ENCODE peak calls at places on chromosomes 12 and 14, in eight cellular contexts. I, D, W, G, J, R, Y and Q are unnamed samples.

GRCh38 chr12:94198469-94198868 is 50.1 kb downstream of the PLXNC1 start:
- DNase-seq in I (no peak), D (no peak), W (no peak), G (no peak), J (no peak), R (no peak), Y (no peak), Q (no peak)

GRCh38 chr12:124445121-124445718 is 122.2 kb downstream of the NCOR2 start:
- DNase-seq in I (peak), D (no peak), W (no peak), G (no peak), J (no peak), R (no peak), Y (no peak), Q (peak)

GRCh38 chr12:77687346-77687745 is 143.3 kb upstream of the NAV3 start:
- DNase-seq in I (no peak), D (no peak), W (no peak), G (no peak), J (no peak), R (no peak), Y (no peak), Q (no peak)

GRCh38 chr12:113359133-113359938 is 949 bp downstream of the PLBD2 start:
- DNase-seq in I (peak), D (no peak), W (no peak), G (no peak), J (no peak), R (no peak), Y (no peak), Q (peak)

GRCh38 chr14:35504260-35504659 is 29.7 kb upstream of the INSM2 start:
- DNase-seq in I (no peak), D (no peak), W (no peak), G (no peak), J (no peak), R (no peak), Y (no peak), Q (no peak)

GRCh38 chr14:53547593-53547992 is 394.5 kb upstream of the DDHD1 start:
- DNase-seq in I (no peak), D (no peak), W (no peak), G (no peak), J (no peak), R (no peak), Y (no peak), Q (no peak)

GRCh38 chr14:79056879-79057278 is 886.7 kb downstream of the NRXN3 start:
- DNase-seq in I (no peak), D (no peak), W (no peak), G (no peak), J (no peak), R (no peak), Y (no peak), Q (no peak)

GRCh38 chr12:38892090-38892786 is 13.2 kb downstream of the CPNE8 start:
- DNase-seq in I (no peak), D (no peak), W (no peak), G (no peak), J (no peak), R (no peak), Y (no peak), Q (no peak)

GRCh38 chr12:54411398-54412241 is 7.4 kb downstream of the ITGA5 start:
- DNase-seq in I (no peak), D (no peak), W (no peak), G (no peak), J (peak), R (peak), Y (no peak), Q (peak)

GRCh38 chr12:6336859-6337744 is 4.8 kb downstream of the TNFRSF1A start:
- DNase-seq in I (no peak), D (peak), W (peak), G (no peak), J (no peak), R (no peak), Y (no peak), Q (no peak)

GRCh38 chr14:74829238-74829637 is 46.7 kb downstream of the PROX2 start:
- DNase-seq in I (no peak), D (no peak), W (no peak), G (no peak), J (no peak), R (no peak), Y (no peak), Q (no peak)

GRCh38 chr14:20807304-20807956 is 4.8 kb upstream of the RNASE1 start:
- DNase-seq in I (no peak), D (no peak), W (no peak), G (no peak), J (no peak), R (no peak), Y (no peak), Q (no peak)

GRCh38 chr12:13147688-13148531 is 44.4 kb upstream of the GSG1 start:
- DNase-seq in I (no peak), D (no peak), W (no peak), G (no peak), J (no peak), R (no peak), Y (no peak), Q (no peak)

GRCh38 chr14:56715938-56716337 is 94.3 kb downstream of the OTX2 start:
- DNase-seq in I (no peak), D (no peak), W (no peak), G (no peak), J (no peak), R (no peak), Y (no peak), Q (no peak)

GRCh38 chr12:52257074-52257551 is 17.3 kb upstream of the KRT86 start:
- DNase-seq in I (no peak), D (no peak), W (no peak), G (no peak), J (no peak), R (no peak), Y (no peak), Q (no peak)

GRCh38 chr12:57143454-57143853 is 4.0 kb downstream of the LRP1-AS start:
- DNase-seq in I (no peak), D (no peak), W (no peak), G (no peak), J (no peak), R (no peak), Y (no peak), Q (no peak)

GRCh38 chr12:59911516-59911915 is 315.7 kb downstream of the SLC16A7 start:
- DNase-seq in I (no peak), D (no peak), W (no peak), G (no peak), J (no peak), R (no peak), Y (no peak), Q (no peak)

GRCh38 chr12:82931349-82932116 is 244.8 kb downstream of the TMTC2 start:
- DNase-seq in I (no peak), D (no peak), W (no peak), G (no peak), J (no peak), R (no peak), Y (no peak), Q (no peak)

GRCh38 chr14:67241416-67242362 is at the start of gene PALS1:
- DNase-seq in I (peak), D (no peak), W (no peak), G (no peak), J (peak), R (no peak), Y (no peak), Q (no peak)

GRCh38 chr12:80553316-80553715 is 109.3 kb downstream of the PTPRQ start:
- DNase-seq in I (no peak), D (no peak), W (no peak), G (no peak), J (peak), R (no peak), Y (no peak), Q (no peak)

GRCh38 chr12:46244273-46244672 is 24.6 kb downstream of the SLC38A1 start:
- DNase-seq in I (no peak), D (no peak), W (no peak), G (no peak), J (peak), R (no peak), Y (no peak), Q (no peak)

GRCh38 chr14:91331761-91332447 is 85.7 kb downstream of the CCDC88C start:
- DNase-seq in I (no peak), D (no peak), W (no peak), G (no peak), J (peak), R (no peak), Y (no peak), Q (no peak)

GRCh38 chr14:77113644-77114043 is 15.6 kb downstream of the CIPC start:
- DNase-seq in I (no peak), D (no peak), W (no peak), G (no peak), J (no peak), R (no peak), Y (no peak), Q (peak)

GRCh38 chr12:90572778-90573177 is 382.2 kb downstream of the CCER1 start:
- DNase-seq in I (no peak), D (no peak), W (no peak), G (no peak), J (no peak), R (no peak), Y (no peak), Q (no peak)

GRCh38 chr12:94560416-94561221 is 89.7 kb downstream of the TMCC3 start:
- DNase-seq in I (peak), D (no peak), W (no peak), G (no peak), J (peak), R (no peak), Y (no peak), Q (no peak)

GRCh38 chr12:92553389-92553788 is 149.4 kb upstream of the PLEKHG7 start:
- DNase-seq in I (no peak), D (no peak), W (no peak), G (peak), J (peak), R (no peak), Y (no peak), Q (no peak)

GRCh38 chr12:96094201-96094600 is 58.8 kb upstream of the LTA4H start:
- DNase-seq in I (peak), D (no peak), W (no peak), G (no peak), J (peak), R (no peak), Y (no peak), Q (no peak)

GRCh38 chr12:103053089-103053488 is 95.6 kb downstream of the ASCL1 start:
- DNase-seq in I (no peak), D (no peak), W (no peak), G (no peak), J (no peak), R (no peak), Y (no peak), Q (no peak)

GRCh38 chr14:81401420-81402122 is 1.4 kb upstream of the STON2 start:
- DNase-seq in I (no peak), D (no peak), W (no peak), G (no peak), J (no peak), R (no peak), Y (no peak), Q (no peak)

GRCh38 chr14:50452285-50452684 is 55.6 kb upstream of the CDKL1 start:
- DNase-seq in I (no peak), D (no peak), W (no peak), G (no peak), J (no peak), R (no peak), Y (no peak), Q (no peak)

GRCh38 chr12:69610126-69610525 is 581 bp downstream of the LRRC10 start:
- DNase-seq in I (no peak), D (no peak), W (no peak), G (no peak), J (no peak), R (no peak), Y (no peak), Q (no peak)